ENCODE peak calls at places on chromosomes 12 and 14, in six cellular contexts. G is astrocyte of the spinal cord, I is activated gamma-delta T cell, Q is renal cortical epithelial cell, K is NCI-H1105, J is NCI-H2029. C is an unnamed sample.

GRCh38 chr12:116712458-116713303 is 25.2 kb downstream of the SPRING1 start:
- DNase-seq in G (no peak), I (no peak), Q (no peak), K (no peak), J (no peak), C (no peak)

GRCh38 chr12:65494537-65494936 is 216.1 kb downstream of the MSRB3 start:
- DNase-seq in G (no peak), I (no peak), Q (no peak), K (no peak), J (no peak), C (no peak)

GRCh38 chr12:27515671-27516070 is 8.3 kb upstream of the PPFIBP1 start:
- DNase-seq in G (no peak), I (no peak), Q (peak), K (no peak), J (no peak), C (no peak)

GRCh38 chr12:52305921-52306705 is 14.8 kb upstream of the KRT81 start:
- DNase-seq in G (no peak), I (no peak), Q (no peak), K (no peak), J (no peak), C (no peak)

GRCh38 chr12:122966743-122967058 is 438 bp upstream of the ABCB9 start:
- DNase-seq in G (no peak), I (no peak), Q (no peak), K (no peak), J (no peak), C (no peak)

GRCh38 chr12:62602445-62603060 is 135.9 kb downstream of the MON2 start:
- DNase-seq in G (peak), I (peak), Q (peak), K (peak), J (peak), C (peak)

GRCh38 chr12:68356060-68356748 is 24.0 kb upstream of the MDM1 start:
- DNase-seq in G (no peak), I (no peak), Q (no peak), K (no peak), J (no peak), C (no peak)

GRCh38 chr12:29582156-29582555 is 84.7 kb upstream of the OVCH1 start:
- DNase-seq in G (no peak), I (no peak), Q (no peak), K (no peak), J (no peak), C (peak)

GRCh38 chr12:52838871-52839446 is 4.8 kb upstream of the KRT79 start:
- DNase-seq in G (no peak), I (no peak), Q (no peak), K (no peak), J (no peak), C (no peak)

GRCh38 chr12:49296836-49297694 is 2.1 kb downstream of the PRPH start:
- DNase-seq in G (no peak), I (no peak), Q (no peak), K (peak), J (peak), C (no peak)

GRCh38 chr14:42224053-42224888 is 617.6 kb downstream of the LRFN5 start:
- DNase-seq in G (peak), I (no peak), Q (peak), K (peak), J (peak), C (peak)

GRCh38 chr12:52532636-52533035 is 12.4 kb upstream of the KRT5 start:
- DNase-seq in G (no peak), I (no peak), Q (no peak), K (no peak), J (no peak), C (no peak)

C was measured in choroid plexus epithelial cell.